ENCODE peak calls at places on chromosomes 12 and 14, in eight cellular contexts. Y is effector memory CD4-positive, alpha-beta T cell; E is fibroblast of lung; A is Panc1; Z is thoracic aorta; Q is endothelial cell of umbilical vein; D is left ventricle myocardium inferior; G is breast epithelium. R is an unnamed sample.

GRCh38 chr12:132078190-132078589 is 65.9 kb downstream of the DDX51 start:
- DNase-seq in Y (no peak), E (peak; percentile 76), A (no peak), Z (no peak), Q (peak; percentile 96), D (no peak), G (no peak), R (no peak)

GRCh38 chr14:54625158-54625557 is 58.2 kb downstream of the SAMD4A start:
- DNase-seq in Y (no peak), E (peak; percentile 79), A (no peak), Z (no peak), Q (no peak), D (no peak), G (no peak), R (no peak)

GRCh38 chr14:74524813-74525135 is 31.2 kb downstream of the ISCA2 start:
- DNase-seq in Y (no peak), E (no peak), A (no peak), Z (no peak), Q (no peak), D (no peak), G (no peak), R (no peak)

GRCh38 chr12:117660896-117661295 is 299.5 kb upstream of the NOS1 start:
- DNase-seq in Y (no peak), E (no peak), A (no peak), Z (no peak), Q (peak; percentile 64), D (no peak), G (no peak), R (no peak)

GRCh38 chr12:107522692-107523477 is 162.7 kb upstream of the PWP1 start:
- DNase-seq in Y (no peak), E (no peak), A (no peak), Z (no peak), Q (no peak), D (no peak), G (no peak), R (no peak)

GRCh38 chr12:89497467-89497866 is 27.1 kb downstream of the GALNT4 start:
- DNase-seq in Y (no peak), E (peak; percentile 29), A (no peak), Z (no peak), Q (peak; percentile 36), D (no peak), G (no peak), R (no peak)

GRCh38 chr12:32896438-32897275 is at the start of gene PKP2:
- DNase-seq in Y (no peak), E (no peak), A (no peak), Z (no peak), Q (peak; percentile 36), D (peak; percentile 58), G (peak; percentile 82), R (peak; percentile 72)

GRCh38 chr14:102908766-102909455 is 13.6 kb upstream of the AMN start:
- DNase-seq in Y (no peak), E (no peak), A (no peak), Z (no peak), Q (no peak), D (no peak), G (no peak), R (no peak)

GRCh38 chr14:105484069-105484996 is 2.4 kb upstream of the CRIP1 start:
- DNase-seq in Y (no peak), E (no peak), A (no peak), Z (no peak), Q (peak; percentile 28), D (peak; percentile 63), G (no peak), R (no peak)

GRCh38 chr12:12349711-12350665 is at the start of gene MANSC1:
- DNase-seq in Y (peak; percentile 12), E (peak; percentile 41), A (no peak), Z (no peak), Q (peak; percentile 64), D (peak; percentile 67), G (peak; percentile 34), R (peak; percentile 72)

GRCh38 chr14:29215853-29216252 is 449.3 kb downstream of the FOXG1 start:
- DNase-seq in Y (no peak), E (peak; percentile 31), A (no peak), Z (no peak), Q (peak; percentile 68), D (no peak), G (no peak), R (no peak)

GRCh38 chr12:45637706-45638105 is 91.8 kb upstream of the ARID2 start:
- DNase-seq in Y (no peak), E (peak; percentile 93), A (no peak), Z (no peak), Q (peak; percentile 74), D (no peak), G (no peak), R (no peak)

GRCh38 chr12:32671930-32672785 is 6.9 kb upstream of the DNM1L start:
- DNase-seq in Y (no peak), E (peak; percentile 87), A (peak; percentile 51), Z (no peak), Q (peak; percentile 85), D (no peak), G (no peak), R (peak; percentile 58)

GRCh38 chr12:62657363-62657632 is 190.7 kb downstream of the MON2 start:
- DNase-seq in Y (no peak), E (no peak), A (no peak), Z (no peak), Q (no peak), D (no peak), G (no peak), R (no peak)

GRCh38 chr12:124683330-124683662 is 115.9 kb upstream of the NCOR2 start:
- DNase-seq in Y (no peak), E (no peak), A (no peak), Z (no peak), Q (no peak), D (no peak), G (no peak), R (no peak)

DNA sequence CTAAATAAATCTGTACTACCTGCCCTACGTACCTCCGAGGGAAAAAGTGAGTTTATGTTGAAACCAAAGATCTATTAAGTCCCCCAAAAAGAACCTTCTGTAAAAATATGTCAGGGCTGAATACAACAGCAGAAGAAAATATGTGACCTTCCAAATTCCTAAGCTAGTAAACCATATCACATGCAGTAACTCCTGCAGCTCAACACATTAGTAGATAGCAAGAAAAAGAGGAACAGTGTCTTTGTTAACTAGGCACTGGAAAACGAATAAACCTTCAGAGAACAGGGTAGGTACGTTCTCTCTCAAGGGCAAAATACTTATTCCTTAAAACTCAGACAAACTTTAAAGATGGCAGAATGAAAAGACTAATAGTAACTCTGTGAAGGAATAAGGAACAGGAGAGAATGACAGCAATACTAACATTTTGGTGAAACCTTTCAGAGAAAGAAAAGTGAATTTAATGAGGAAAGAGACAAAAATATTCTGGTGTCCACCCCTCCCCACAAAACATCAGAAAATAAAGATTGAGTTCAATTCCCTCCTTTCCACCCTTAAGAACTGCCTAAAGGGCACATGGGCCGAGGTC is 18.0 kb downstream of the CBX5 start:
- DNase-seq in Y (no peak), E (no peak), A (no peak), Z (no peak), Q (no peak), D (no peak), G (no peak), R (no peak)
- H3K27ac ChIP-seq in Y (no peak overlapping the region), E (peak overlapping the region; percentile 49), A (peak overlapping the region; percentile 89), Z (no peak overlapping the region), Q (peak overlapping the region; percentile 1), D (peak overlapping the region; percentile 53), G (no peak overlapping the region), R (peak overlapping the region; percentile 68)

DNA sequence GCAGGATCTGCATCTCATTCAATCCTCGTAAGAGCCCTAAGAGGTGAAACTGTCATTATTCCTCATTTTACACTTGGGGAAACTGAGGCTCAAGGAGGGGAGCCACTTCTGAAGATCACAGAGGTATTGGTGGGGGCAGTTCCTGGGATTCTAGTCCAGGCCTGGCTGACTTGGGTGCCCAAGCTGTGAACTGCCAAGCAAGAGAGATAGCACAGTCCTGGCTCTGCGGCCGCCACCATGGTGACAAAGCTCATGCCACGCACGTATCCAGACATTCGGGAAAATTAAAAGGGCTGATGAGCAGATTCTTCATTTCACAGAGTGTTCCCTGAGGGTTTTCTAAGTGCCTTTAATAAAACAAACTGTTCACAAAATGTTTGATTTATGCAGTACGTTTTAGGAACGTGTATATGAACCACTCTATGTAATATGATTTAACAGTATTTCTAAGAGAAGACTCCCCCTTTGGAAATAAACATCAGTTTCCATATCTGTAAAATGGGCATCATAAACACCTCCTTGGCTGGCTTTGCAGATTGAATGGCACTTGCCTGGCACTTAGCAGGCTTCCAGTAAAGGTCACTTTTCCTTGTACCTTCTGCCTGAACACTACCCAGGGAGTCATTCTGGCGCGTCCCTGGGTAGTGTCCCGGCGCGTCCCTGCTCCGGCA is 84.6 kb downstream of the ACACB start:
- DNase-seq in Y (no peak), E (no peak), A (no peak), Z (no peak), Q (no peak), D (no peak), G (no peak), R (no peak)
- H3K4me1 ChIP-seq in Y (no peaks in the 10 kb centered on the region), E (no peaks in the 10 kb centered on the region), A (no peaks in the 10 kb centered on the region), Z (no peaks in the 10 kb centered on the region), Q (no peaks in the 10 kb centered on the region), D (no peaks in the 10 kb centered on the region), G (no peaks in the 10 kb centered on the region), R (no peaks in the 10 kb centered on the region)

GRCh38 chr14:68234101-68234905 is 414.7 kb downstream of the RAD51B start:
- DNase-seq in Y (no peak), E (no peak), A (no peak), Z (no peak), Q (no peak), D (no peak), G (no peak), R (no peak)

GRCh38 chr14:68238956-68239355 is 419.4 kb downstream of the RAD51B start:
- DNase-seq in Y (no peak), E (no peak), A (no peak), Z (no peak), Q (no peak), D (no peak), G (no peak), R (no peak)

GRCh38 chr14:68235011-68235410 is 415.4 kb downstream of the RAD51B start:
- DNase-seq in Y (no peak), E (peak; percentile 38), A (no peak), Z (no peak), Q (no peak), D (no peak), G (no peak), R (no peak)

GRCh38 chr14:68233385-68233784 is 413.8 kb downstream of the RAD51B start:
- DNase-seq in Y (no peak), E (no peak), A (no peak), Z (no peak), Q (no peak), D (no peak), G (no peak), R (no peak)

DNA sequence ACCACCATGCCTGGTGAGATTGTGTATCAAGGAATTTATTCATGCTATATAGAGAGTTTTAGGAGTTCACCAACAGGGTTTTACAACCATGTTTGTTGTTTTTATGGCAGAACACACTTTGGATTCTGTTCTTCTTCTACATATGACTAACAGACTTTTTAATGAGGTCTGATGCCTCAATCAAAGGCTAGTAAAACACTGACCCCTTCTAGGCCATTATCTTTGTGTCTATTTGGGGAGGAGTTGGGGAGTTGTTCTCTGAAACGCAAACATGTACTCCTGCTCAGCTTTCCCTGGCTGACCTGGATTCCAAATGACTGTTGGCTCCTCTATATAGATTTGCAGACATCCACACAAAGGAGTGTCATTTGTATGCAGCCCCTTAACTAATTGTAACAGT is 416.9 kb downstream of the RAD51B start:
- DNase-seq in Y (no peak), E (no peak), A (no peak), Z (no peak), Q (no peak), D (no peak), G (no peak), R (no peak)
- H3K27ac ChIP-seq in Y (no peak overlapping the region), E (no peak overlapping the region), A (peak overlapping the region; percentile 77), Z (no peak overlapping the region), Q (no peak overlapping the region), D (no peak overlapping the region), G (peak overlapping the region; percentile 62), R (no peak overlapping the region)

GRCh38 chr12:128815779-128816642 is 7.7 kb downstream of the SLC15A4 start:
- DNase-seq in Y (no peak), E (no peak), A (no peak), Z (no peak), Q (no peak), D (no peak), G (no peak), R (no peak)
- H3K4me1 ChIP-seq in Y (no peaks in the 10 kb centered on the region), E (peaks cover 7% of the 10 kb centered on the region), A (peaks cover 15% of the 10 kb centered on the region), Z (peaks cover 42% of the 10 kb centered on the region), Q (peaks cover 3% of the 10 kb centered on the region), D (peaks cover 94% of the 10 kb centered on the region), G (no peaks in the 10 kb centered on the region), R (peaks cover 21% of the 10 kb centered on the region)

R was measured in testis.